ENCODE peak calls at places on chromosomes 13 and 19, in seven cellular contexts. R is RWPE2; Y is CD8-positive, alpha-beta T cell; J is Peyer's patch; G is GM23338; C is right lobe of liver; I is right cardiac atrium. E is an unnamed sample.

GRCh38 chr13:41613984-41614581 is 156.7 kb downstream of the RGCC start:
- DNase-seq in R (no peak), Y (no peak), C (peak; percentile 46), J (no peak), G (no peak), I (peak; percentile 75), E (peak; percentile 93)

GRCh38 chr19:7534531-7534980 is 961 bp upstream of the PNPLA6 start:
- DNase-seq in Y (no peak), R (peak; percentile 70), G (peak; percentile 93), I (peak; percentile 89), J (peak; percentile 70), C (peak; percentile 62), E (peak; percentile 75)

GRCh38 chr19:11721681-11722080 is 17.1 kb downstream of the ZNF823 start:
- DNase-seq in J (no peak), Y (no peak), R (no peak), I (no peak), C (no peak), G (peak; percentile 35), E (no peak)

GRCh38 chr19:55080915-55081772 is 5.5 kb downstream of the EPS8L1 start:
- DNase-seq in R (peak; percentile 88), C (peak; percentile 61), Y (peak; percentile 84), J (peak; percentile 97), I (peak; percentile 88), G (peak; percentile 92), E (peak; percentile 80)

GRCh38 chr13:109256866-109257760 is 529.3 kb downstream of the IRS2 start:
- DNase-seq in J (no peak), C (peak; percentile 64), Y (no peak), G (peak; percentile 21), R (peak; percentile 81), I (no peak), E (peak; percentile 98)

GRCh38 chr19:52007436-52007804 is 591 bp downstream of the ZNF615 start:
- DNase-seq in R (no peak), J (no peak), C (no peak), G (peak; percentile 68), I (no peak), Y (no peak), E (peak; percentile 12)

GRCh38 chr19:17889609-17890214 is 18.0 kb downstream of the SLC5A5 start:
- DNase-seq in G (peak; percentile 90), I (peak; percentile 56), Y (no peak), C (no peak), J (no peak), R (no peak), E (peak; percentile 86)

GRCh38 chr19:16951529-16951928 is 62.7 kb downstream of the F2RL3 start:
- DNase-seq in R (no peak), I (no peak), Y (no peak), C (no peak), G (no peak), J (no peak), E (no peak)

GRCh38 chr13:51235756-51236564 is 13.8 kb downstream of the FAM124A start:
- DNase-seq in G (peak; percentile 36), R (no peak), I (no peak), Y (no peak), C (no peak), J (no peak), E (no peak)

GRCh38 chr19:55703790-55704215 is 28.8 kb downstream of the EPN1 start:
- DNase-seq in Y (peak; percentile 25), G (peak; percentile 86), I (peak; percentile 68), C (no peak), J (peak; percentile 76), R (no peak), E (no peak)

GRCh38 chr13:54836273-54836672 is 1807.7 kb downstream of the OLFM4 start:
- DNase-seq in C (no peak), I (no peak), J (no peak), Y (no peak), R (no peak), G (no peak), E (no peak)

GRCh38 chr13:35690546-35690945 is 214.1 kb upstream of the MAB21L1 start:
- DNase-seq in C (no peak), R (no peak), J (no peak), G (no peak), I (no peak), Y (no peak), E (peak; percentile 44)

GRCh38 chr13:113901642-113902041 is 37.8 kb upstream of the GAS6 start:
- DNase-seq in R (no peak), Y (no peak), G (no peak), I (no peak), C (no peak), J (no peak), E (no peak)

GRCh38 chr19:46466536-46467199 is 4.7 kb downstream of the PNMA8A start:
- DNase-seq in I (peak; percentile 87), C (no peak), R (no peak), J (no peak), Y (no peak), G (no peak), E (no peak)

DNA sequence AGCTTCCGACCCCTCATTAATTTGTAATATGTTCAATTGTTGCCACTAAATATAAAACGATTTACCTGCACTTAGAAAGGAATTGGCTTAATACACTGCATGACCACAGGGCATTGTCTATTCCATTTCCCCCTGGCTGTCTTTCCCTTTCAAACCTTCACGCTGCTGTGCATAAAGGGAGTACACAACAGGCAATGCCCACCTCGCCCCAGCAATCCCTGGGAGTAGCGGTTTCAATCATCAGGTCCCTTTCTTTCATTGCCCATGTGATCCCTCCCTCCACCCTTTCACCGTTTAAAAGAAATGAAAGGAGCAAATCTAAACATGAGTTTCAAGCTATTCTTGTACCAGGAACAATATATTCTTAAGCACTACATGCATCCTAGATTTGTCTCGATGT is 123.3 kb upstream of the ARGLU1 start:
- DNase-seq in I (no peak), R (no peak), G (no peak), Y (no peak), J (no peak), C (no peak), E (no peak)
- H3K27ac ChIP-seq in I (peak overlapping the region; percentile 18), R (no peak overlapping the region), G (no peak overlapping the region), Y (no peak overlapping the region), J (no peak overlapping the region), C (no peak overlapping the region), E (no peak overlapping the region)

GRCh38 chr13:33277946-33278345 is 7.6 kb downstream of the STARD13 start:
- DNase-seq in I (no peak), G (no peak), J (no peak), C (no peak), R (no peak), Y (no peak), E (peak; percentile 80)
- H3K4me3 ChIP-seq in I (no peak overlapping the region), G (no peak overlapping the region), J (no peak overlapping the region), C (no peak overlapping the region), R (no peak overlapping the region), Y (no peak overlapping the region), E (no peak overlapping the region)

DNA sequence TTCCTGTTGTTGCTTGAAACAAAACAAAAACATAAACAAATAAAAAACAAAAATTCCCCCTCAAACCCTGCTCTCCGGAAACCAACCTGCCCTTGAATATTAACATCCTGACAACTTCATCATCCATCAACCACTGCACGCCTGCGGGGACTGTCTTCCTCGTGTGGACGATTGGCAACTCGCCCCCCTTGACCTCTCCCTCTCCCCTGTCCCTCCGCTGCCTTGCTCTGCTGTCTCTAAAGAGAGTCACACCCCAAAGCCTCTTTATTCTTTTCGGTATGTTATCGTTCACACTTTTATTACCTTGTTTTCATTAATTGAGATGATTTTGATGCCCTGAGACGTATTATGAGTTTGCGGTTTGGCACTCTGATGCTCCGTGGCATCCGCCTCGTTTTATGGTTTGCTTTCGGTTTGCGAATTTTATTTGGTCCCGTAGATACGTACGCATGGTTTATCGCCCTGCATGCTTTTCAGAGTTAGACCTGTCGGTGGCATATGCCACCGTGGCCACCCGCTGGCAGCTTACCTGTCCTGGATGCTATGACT is 10.4 kb downstream of the PTBP1 start:
- DNase-seq in I (peak; percentile 40), R (no peak), C (no peak), J (no peak), G (no peak), Y (no peak), E (no peak)
- H3K27ac ChIP-seq in I (no peak overlapping the region), R (no peak overlapping the region), C (no peak overlapping the region), J (no peak overlapping the region), G (peak overlapping the region; percentile 70), Y (no peak overlapping the region), E (no peak overlapping the region)

GRCh38 chr19:2289714-2290435 is 7.9 kb upstream of the PEAK3 start:
- DNase-seq in I (peak; percentile 72), C (no peak), J (no peak), Y (peak; percentile 52), R (no peak), G (peak; percentile 62), E (no peak)

GRCh38 chr19:2287585-2287984 is 5.6 kb upstream of the PEAK3 start:
- DNase-seq in Y (no peak), R (no peak), G (peak; percentile 1), C (no peak), I (no peak), J (no peak), E (no peak)

GRCh38 chr19:2288010-2288742 is 6.2 kb upstream of the PEAK3 start:
- DNase-seq in I (no peak), R (no peak), C (no peak), Y (no peak), G (no peak), J (no peak), E (no peak)

GRCh38 chr19:2290441-2291184 is 8.6 kb upstream of the PEAK3 start:
- DNase-seq in G (peak; percentile 65), C (no peak), R (no peak), I (peak; percentile 57), J (no peak), Y (no peak), E (no peak)

GRCh38 chr19:2288743-2289713 is 7.1 kb upstream of the PEAK3 start:
- DNase-seq in J (no peak), C (no peak), R (no peak), G (peak; percentile 1), Y (no peak), I (no peak), E (no peak)
- H3K4me3 ChIP-seq in J (peak overlapping the region; percentile 60), C (no peak overlapping the region), R (no peak overlapping the region), G (peak overlapping the region; percentile 59), Y (peak overlapping the region; percentile 77), I (peak overlapping the region; percentile 12), E (no peak overlapping the region)

GRCh38 chr19:45380107-45380506 is 9.7 kb upstream of the ERCC2 start:
- DNase-seq in C (no peak), G (no peak), I (no peak), Y (no peak), R (no peak), J (no peak), E (no peak)

GRCh38 chr19:45370410-45371204 is at the start of gene ERCC2:
- DNase-seq in R (peak; percentile 97), J (peak; percentile 100), Y (peak; percentile 99), G (peak; percentile 100), I (peak; percentile 99), C (peak; percentile 100), E (peak; percentile 99)

GRCh38 chr19:45376045-45376724 is 5.8 kb upstream of the ERCC2 start:
- DNase-seq in R (no peak), Y (no peak), G (peak; percentile 96), C (no peak), I (peak; percentile 70), J (no peak), E (peak; percentile 99)
- H3K27ac ChIP-seq in R (peak overlapping the region; percentile 99), Y (no peak overlapping the region), G (peak overlapping the region; percentile 90), C (no peak overlapping the region), I (no peak overlapping the region), J (no peak overlapping the region), E (peak overlapping the region; percentile 82)

E was measured in cardiac muscle cell.